ENCODE peak calls at places on chromosomes 1 and 21, in eight cellular contexts. O is NCI-H226, R is LoVo, U is heart left ventricle, V is fibroblast of pulmonary artery, N is mesenchymal stem cell, G is RPMI7951, A is T-helper 2 cell. C is an unnamed sample.

GRCh38 chr1:154386643-154387352 is 18.3 kb upstream of the IL6R start:
- DNase-seq in O (no peak), R (no peak), U (no peak), V (no peak), N (no peak), G (no peak), A (peak; percentile 51), C (no peak)

GRCh38 chr1:2446394-2446793 is 29.7 kb upstream of the PLCH2 start:
- DNase-seq in O (no peak), R (no peak), U (no peak), V (no peak), N (no peak), G (no peak), A (no peak), C (no peak)

GRCh38 chr1:153936011-153936802 is 10.3 kb downstream of the DENND4B start:
- DNase-seq in O (no peak), R (no peak), U (no peak), V (no peak), N (no peak), G (no peak), A (no peak), C (no peak)

GRCh38 chr1:24742090-24742938 is 2.9 kb upstream of the CLIC4 start:
- DNase-seq in O (peak; percentile 95), R (peak; percentile 44), U (no peak), V (peak; percentile 69), N (peak; percentile 87), G (peak; percentile 55), A (no peak), C (no peak)

GRCh38 chr1:183039330-183039729 is 16.1 kb downstream of the LAMC1 start:
- DNase-seq in O (no peak), R (no peak), U (no peak), V (no peak), N (no peak), G (no peak), A (no peak), C (no peak)

GRCh38 chr1:208499021-208499420 is 254.8 kb upstream of the PLXNA2 start:
- DNase-seq in O (no peak), R (no peak), U (no peak), V (no peak), N (no peak), G (no peak), A (no peak), C (no peak)

GRCh38 chr1:208047476-208047934 is 136.6 kb upstream of the CD34 start:
- DNase-seq in O (no peak), R (no peak), U (peak; percentile 68), V (peak; percentile 55), N (no peak), G (no peak), A (no peak), C (no peak)

GRCh38 chr1:177959793-177960515 is 9.9 kb downstream of the SEC16B start:
- DNase-seq in O (peak; percentile 24), R (peak; percentile 8), U (no peak), V (peak; percentile 65), N (peak; percentile 36), G (peak; percentile 12), A (no peak), C (no peak)

GRCh38 chr1:230772457-230773395 is 25.5 kb downstream of the CAPN9 start:
- DNase-seq in O (peak; percentile 37), R (no peak), U (peak; percentile 65), V (peak; percentile 50), N (peak; percentile 72), G (peak; percentile 69), A (no peak), C (no peak)

GRCh38 chr1:35215346-35215745 is 22.4 kb upstream of the SFPQ start:
- DNase-seq in O (no peak), R (no peak), U (no peak), V (no peak), N (no peak), G (no peak), A (no peak), C (no peak)

GRCh38 chr1:36835017-36835695 is 199.2 kb downstream of the GRIK3 start:
- DNase-seq in O (no peak), R (no peak), U (no peak), V (no peak), N (no peak), G (no peak), A (no peak), C (no peak)

GRCh38 chr1:85616736-85617135 is 36.2 kb downstream of the CCN1 start:
- DNase-seq in O (no peak), R (no peak), U (no peak), V (no peak), N (no peak), G (no peak), A (no peak), C (no peak)

GRCh38 chr1:34988581-34988980 is 3.4 kb upstream of the TMEM35B start:
- DNase-seq in O (no peak), R (no peak), U (no peak), V (no peak), N (no peak), G (no peak), A (no peak), C (no peak)

GRCh38 chr21:45607021-45607921 is 36.3 kb upstream of the PCBP3 start:
- DNase-seq in O (no peak), R (no peak), U (no peak), V (peak; percentile 58), N (no peak), G (peak; percentile 88), A (peak; percentile 27), C (peak; percentile 8)

GRCh38 chr1:37465596-37466517 is 8.5 kb upstream of the ZC3H12A start:
- DNase-seq in O (no peak), R (no peak), U (no peak), V (no peak), N (peak; percentile 48), G (no peak), A (no peak), C (no peak)

GRCh38 chr1:178417858-178418257 is 78.9 kb downstream of the CLEC20A start:
- DNase-seq in O (peak; percentile 49), R (peak; percentile 80), U (no peak), V (peak; percentile 67), N (peak; percentile 87), G (peak; percentile 76), A (no peak), C (no peak)

GRCh38 chr1:24250224-24250623 is 63.1 kb upstream of the IFNLR1 start:
- DNase-seq in O (no peak), R (no peak), U (no peak), V (no peak), N (no peak), G (no peak), A (no peak), C (no peak)

GRCh38 chr1:43451701-43452532 is 1.8 kb downstream of the HYI start:
- DNase-seq in O (no peak), R (no peak), U (no peak), V (no peak), N (no peak), G (no peak), A (no peak), C (no peak)

GRCh38 chr1:67175713-67176112 is 9.5 kb downstream of the IL23R start:
- DNase-seq in O (no peak), R (no peak), U (no peak), V (no peak), N (no peak), G (no peak), A (no peak), C (no peak)

GRCh38 chr1:15176120-15176519 is 22.6 kb downstream of the TMEM51 start:
- DNase-seq in O (no peak), R (no peak), U (no peak), V (no peak), N (no peak), G (no peak), A (no peak), C (no peak)

GRCh38 chr21:34881421-34881820 is 167.7 kb downstream of the RUNX1 start:
- DNase-seq in O (peak; percentile 89), R (no peak), U (no peak), V (peak; percentile 57), N (peak; percentile 65), G (peak; percentile 55), A (no peak), C (no peak)

GRCh38 chr1:210236840-210237409 is 4.3 kb downstream of the SERTAD4 start:
- DNase-seq in O (no peak), R (no peak), U (peak; percentile 70), V (peak; percentile 91), N (peak; percentile 88), G (no peak), A (no peak), C (no peak)

GRCh38 chr1:82086739-82087138 is 286.0 kb downstream of the ADGRL2 start:
- DNase-seq in O (no peak), R (no peak), U (no peak), V (no peak), N (peak; percentile 21), G (no peak), A (no peak), C (no peak)

GRCh38 chr1:211133841-211134669 is at the start of gene KCNH1:
- DNase-seq in O (peak; percentile 31), R (peak; percentile 24), U (peak; percentile 68), V (peak; percentile 64), N (peak; percentile 76), G (peak; percentile 80), A (peak; percentile 56), C (peak; percentile 65)

GRCh38 chr1:212062832-212063438 is 27.4 kb downstream of the DTL start:
- DNase-seq in O (no peak), R (peak; percentile 61), U (no peak), V (peak; percentile 61), N (peak; percentile 66), G (peak; percentile 54), A (no peak), C (no peak)

GRCh38 chr1:40855513-40855912 is 6.7 kb downstream of the CITED4 start:
- DNase-seq in O (no peak), R (no peak), U (no peak), V (no peak), N (no peak), G (no peak), A (no peak), C (no peak)

GRCh38 chr21:45549670-45550463 is 7.6 kb upstream of the SLC19A1 start:
- DNase-seq in O (no peak), R (no peak), U (no peak), V (no peak), N (no peak), G (no peak), A (no peak), C (peak; percentile 49)

GRCh38 chr1:243628476-243628907 is 221.6 kb downstream of the AKT3 start:
- DNase-seq in O (no peak), R (no peak), U (no peak), V (peak; percentile 18), N (peak; percentile 12), G (peak; percentile 18), A (no peak), C (no peak)

GRCh38 chr1:169326644-169327316 is 40.8 kb downstream of the NME7 start:
- DNase-seq in O (peak; percentile 46), R (no peak), U (no peak), V (peak; percentile 48), N (peak; percentile 29), G (peak; percentile 28), A (no peak), C (no peak)

GRCh38 chr1:201399352-201400126 is 415 bp upstream of the LAD1 start:
- DNase-seq in O (no peak), R (peak; percentile 71), U (no peak), V (no peak), N (no peak), G (no peak), A (no peak), C (peak; percentile 84)

GRCh38 chr21:26236281-26236680 is 65.7 kb upstream of the APP start:
- DNase-seq in O (no peak), R (no peak), U (no peak), V (no peak), N (no peak), G (no peak), A (no peak), C (no peak)